ENCODE peak calls at places on chromosomes 12 and 14, in seven cellular contexts. One of them, this sample, is unnamed.

GRCh38 chr12:100574262-100575074 is 984 bp downstream of the GAS2L3 start:
- DNase-seq in IMR-90: no peak
- DNase-seq in colonic mucosa: peak; percentile 45
- DNase-seq in small intestine: peak; percentile 17
- DNase-seq in fibroblast of lung: peak; percentile 19
- DNase-seq in lung: no peak
- DNase-seq in lower lobe of right lung: peak; percentile 49
- DNase-seq in this sample: no peak

GRCh38 chr14:81211844-81212243 is 8.9 kb downstream of the GTF2A1 start:
- DNase-seq in IMR-90: peak; percentile 17
- DNase-seq in colonic mucosa: no peak
- DNase-seq in small intestine: no peak
- DNase-seq in fibroblast of lung: peak; percentile 54
- DNase-seq in lung: no peak
- DNase-seq in lower lobe of right lung: no peak
- DNase-seq in this sample: peak; percentile 11

GRCh38 chr14:49988080-49988990 is 95.5 kb downstream of the ARF6 start:
- DNase-seq in IMR-90: no peak
- DNase-seq in colonic mucosa: no peak
- DNase-seq in small intestine: no peak
- DNase-seq in fibroblast of lung: no peak
- DNase-seq in lung: no peak
- DNase-seq in lower lobe of right lung: no peak
- DNase-seq in this sample: no peak

GRCh38 chr12:13870255-13870654 is 111.1 kb downstream of the GRIN2B start:
- DNase-seq in IMR-90: no peak
- DNase-seq in colonic mucosa: no peak
- DNase-seq in small intestine: peak; percentile 8
- DNase-seq in fibroblast of lung: no peak
- DNase-seq in lung: no peak
- DNase-seq in lower lobe of right lung: no peak
- DNase-seq in this sample: no peak

GRCh38 chr14:27411021-27411420 is 813.2 kb upstream of the NOVA1 start:
- DNase-seq in IMR-90: no peak
- DNase-seq in colonic mucosa: no peak
- DNase-seq in small intestine: no peak
- DNase-seq in fibroblast of lung: no peak
- DNase-seq in lung: no peak
- DNase-seq in lower lobe of right lung: no peak
- DNase-seq in this sample: no peak

GRCh38 chr14:83309833-83310232 is 1776.2 kb upstream of the SEL1L start:
- DNase-seq in IMR-90: no peak
- DNase-seq in colonic mucosa: no peak
- DNase-seq in small intestine: no peak
- DNase-seq in fibroblast of lung: no peak
- DNase-seq in lung: no peak
- DNase-seq in lower lobe of right lung: no peak
- DNase-seq in this sample: no peak

GRCh38 chr12:17976202-17976601 is 113.8 kb downstream of the RERGL start:
- DNase-seq in IMR-90: no peak
- DNase-seq in colonic mucosa: no peak
- DNase-seq in small intestine: no peak
- DNase-seq in fibroblast of lung: no peak
- DNase-seq in lung: no peak
- DNase-seq in lower lobe of right lung: no peak
- DNase-seq in this sample: no peak

GRCh38 chr14:72666610-72667009 is 227.3 kb downstream of the DPF3 start:
- DNase-seq in IMR-90: peak; percentile 89
- DNase-seq in colonic mucosa: no peak
- DNase-seq in small intestine: no peak
- DNase-seq in fibroblast of lung: peak; percentile 61
- DNase-seq in lung: no peak
- DNase-seq in lower lobe of right lung: no peak
- DNase-seq in this sample: no peak

GRCh38 chr14:58805605-58806358 is 168.0 kb downstream of the DACT1 start:
- DNase-seq in IMR-90: peak; percentile 44
- DNase-seq in colonic mucosa: peak; percentile 37
- DNase-seq in small intestine: peak; percentile 16
- DNase-seq in fibroblast of lung: peak; percentile 63
- DNase-seq in lung: no peak
- DNase-seq in lower lobe of right lung: no peak
- DNase-seq in this sample: no peak

GRCh38 chr12:74259199-74259598 is 278.4 kb upstream of the ATXN7L3B start:
- DNase-seq in IMR-90: no peak
- DNase-seq in colonic mucosa: no peak
- DNase-seq in small intestine: no peak
- DNase-seq in fibroblast of lung: no peak
- DNase-seq in lung: no peak
- DNase-seq in lower lobe of right lung: no peak
- DNase-seq in this sample: no peak

GRCh38 chr12:100403446-100403845 is 46.6 kb downstream of the SLC17A8 start:
- DNase-seq in IMR-90: no peak
- DNase-seq in colonic mucosa: no peak
- DNase-seq in small intestine: peak; percentile 57
- DNase-seq in fibroblast of lung: peak; percentile 7
- DNase-seq in lung: no peak
- DNase-seq in lower lobe of right lung: no peak
- DNase-seq in this sample: no peak

GRCh38 chr12:93266-94005 is 26.9 kb downstream of the IQSEC3 start:
- DNase-seq in IMR-90: no peak
- DNase-seq in colonic mucosa: no peak
- DNase-seq in small intestine: no peak
- DNase-seq in fibroblast of lung: no peak
- DNase-seq in lung: no peak
- DNase-seq in lower lobe of right lung: no peak
- DNase-seq in this sample: no peak

GRCh38 chr12:46815792-46816191 is 10.0 kb downstream of the SLC38A4 start:
- DNase-seq in IMR-90: no peak
- DNase-seq in colonic mucosa: no peak
- DNase-seq in small intestine: no peak
- DNase-seq in fibroblast of lung: no peak
- DNase-seq in lung: no peak
- DNase-seq in lower lobe of right lung: no peak
- DNase-seq in this sample: no peak

GRCh38 chr12:69570000-69570516 is 15.2 kb upstream of the CCT2 start:
- DNase-seq in IMR-90: no peak
- DNase-seq in colonic mucosa: no peak
- DNase-seq in small intestine: no peak
- DNase-seq in fibroblast of lung: no peak
- DNase-seq in lung: no peak
- DNase-seq in lower lobe of right lung: no peak
- DNase-seq in this sample: no peak

GRCh38 chr12:26768611-26769603 is 64.1 kb downstream of the ITPR2 start:
- DNase-seq in IMR-90: no peak
- DNase-seq in colonic mucosa: no peak
- DNase-seq in small intestine: peak; percentile 53
- DNase-seq in fibroblast of lung: no peak
- DNase-seq in lung: no peak
- DNase-seq in lower lobe of right lung: no peak
- DNase-seq in this sample: no peak

GRCh38 chr12:21774358-21775129 is at the start of gene KCNJ8:
- DNase-seq in IMR-90: peak; percentile 50
- DNase-seq in colonic mucosa: no peak
- DNase-seq in small intestine: no peak
- DNase-seq in fibroblast of lung: peak; percentile 41
- DNase-seq in lung: peak; percentile 62
- DNase-seq in lower lobe of right lung: peak; percentile 83
- DNase-seq in this sample: no peak

GRCh38 chr12:38625306-38625705 is 280.1 kb downstream of the CPNE8 start:
- DNase-seq in IMR-90: no peak
- DNase-seq in colonic mucosa: no peak
- DNase-seq in small intestine: no peak
- DNase-seq in fibroblast of lung: no peak
- DNase-seq in lung: no peak
- DNase-seq in lower lobe of right lung: no peak
- DNase-seq in this sample: no peak

GRCh38 chr14:59507063-59507751 is 22.9 kb downstream of the JKAMP start:
- DNase-seq in IMR-90: peak; percentile 53
- DNase-seq in colonic mucosa: peak; percentile 89
- DNase-seq in small intestine: peak; percentile 70
- DNase-seq in fibroblast of lung: peak; percentile 68
- DNase-seq in lung: peak; percentile 35
- DNase-seq in lower lobe of right lung: no peak
- DNase-seq in this sample: peak; percentile 68

GRCh38 chr14:99822166-99822527 is 28.9 kb downstream of the EML1 start:
- DNase-seq in IMR-90: no peak
- DNase-seq in colonic mucosa: no peak
- DNase-seq in small intestine: no peak
- DNase-seq in fibroblast of lung: peak; percentile 7
- DNase-seq in lung: no peak
- DNase-seq in lower lobe of right lung: no peak
- DNase-seq in this sample: no peak

GRCh38 chr12:11171953-11172675 is 1.1 kb downstream of the SMIM10L1 start:
- DNase-seq in IMR-90: peak; percentile 19
- DNase-seq in colonic mucosa: no peak
- DNase-seq in small intestine: peak; percentile 17
- DNase-seq in fibroblast of lung: peak; percentile 43
- DNase-seq in lung: no peak
- DNase-seq in lower lobe of right lung: no peak
- DNase-seq in this sample: no peak

GRCh38 chr14:29273513-29273912 is 506.9 kb downstream of the FOXG1 start:
- DNase-seq in IMR-90: no peak
- DNase-seq in colonic mucosa: no peak
- DNase-seq in small intestine: no peak
- DNase-seq in fibroblast of lung: no peak
- DNase-seq in lung: no peak
- DNase-seq in lower lobe of right lung: no peak
- DNase-seq in this sample: no peak

GRCh38 chr14:67837011-67837624 is 17.5 kb downstream of the RAD51B start:
- DNase-seq in IMR-90: peak; percentile 88
- DNase-seq in colonic mucosa: peak; percentile 80
- DNase-seq in small intestine: peak; percentile 66
- DNase-seq in fibroblast of lung: peak; percentile 92
- DNase-seq in lung: peak; percentile 41
- DNase-seq in lower lobe of right lung: no peak
- DNase-seq in this sample: peak; percentile 43

GRCh38 chr12:112537710-112538396 is 119.1 kb downstream of the PTPN11 start:
- DNase-seq in IMR-90: peak; percentile 12
- DNase-seq in colonic mucosa: no peak
- DNase-seq in small intestine: no peak
- DNase-seq in fibroblast of lung: no peak
- DNase-seq in lung: peak; percentile 61
- DNase-seq in lower lobe of right lung: peak; percentile 51
- DNase-seq in this sample: peak; percentile 21

GRCh38 chr14:31921251-31921650 is 155.9 kb upstream of the ARHGAP5 start:
- DNase-seq in IMR-90: peak; percentile 22
- DNase-seq in colonic mucosa: no peak
- DNase-seq in small intestine: no peak
- DNase-seq in fibroblast of lung: no peak
- DNase-seq in lung: no peak
- DNase-seq in lower lobe of right lung: no peak
- DNase-seq in this sample: no peak

DNA sequence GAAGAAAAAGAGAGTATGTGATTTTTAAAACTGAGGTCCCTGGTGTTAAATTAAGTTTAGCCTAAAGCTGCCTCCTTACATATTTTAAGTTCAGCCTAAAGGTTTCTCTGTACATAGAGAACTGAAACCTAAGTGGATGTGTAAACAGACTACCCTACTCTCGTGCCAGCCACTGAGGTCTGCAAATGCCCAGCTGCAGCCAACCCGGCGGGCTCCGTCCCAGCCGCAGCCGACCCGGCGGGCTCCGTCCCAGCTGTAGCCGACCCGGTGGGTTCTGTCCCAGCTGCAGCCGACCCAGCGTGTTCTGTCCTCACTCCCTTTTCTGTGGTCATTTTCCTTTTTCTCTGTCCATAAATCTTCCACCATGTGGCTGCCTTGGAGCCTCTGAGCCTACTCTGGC is 97.2 kb upstream of the SFSWAP start:
- DNase-seq in IMR-90: no peak
- DNase-seq in colonic mucosa: no peak
- DNase-seq in small intestine: no peak
- DNase-seq in fibroblast of lung: no peak
- DNase-seq in lung: no peak
- DNase-seq in lower lobe of right lung: no peak
- DNase-seq in this sample: no peak
- H3K27me3 ChIP-seq in IMR-90: no peaks in the 10 kb centered on the region
- H3K27me3 ChIP-seq in colonic mucosa: no peaks in the 10 kb centered on the region
- H3K27me3 ChIP-seq in small intestine: peaks cover 2% of the 10 kb centered on the region
- H3K27me3 ChIP-seq in fibroblast of lung: no peaks in the 10 kb centered on the region
- H3K27me3 ChIP-seq in lung: no peaks in the 10 kb centered on the region
- H3K27me3 ChIP-seq in lower lobe of right lung: peaks cover 7% of the 10 kb centered on the region
- H3K27me3 ChIP-seq in this sample: peaks cover 4% of the 10 kb centered on the region

GRCh38 chr12:98399532-98399931 is 115.9 kb upstream of the TMPO start:
- DNase-seq in IMR-90: peak; percentile 78
- DNase-seq in colonic mucosa: no peak
- DNase-seq in small intestine: peak; percentile 27
- DNase-seq in fibroblast of lung: peak; percentile 63
- DNase-seq in lung: no peak
- DNase-seq in lower lobe of right lung: no peak
- DNase-seq in this sample: peak; percentile 46
- H3K27ac ChIP-seq in IMR-90: no peak overlapping the region
- H3K27ac ChIP-seq in colonic mucosa: no peak overlapping the region
- H3K27ac ChIP-seq in small intestine: no peak overlapping the region
- H3K27ac ChIP-seq in fibroblast of lung: no peak overlapping the region
- H3K27ac ChIP-seq in lung: no peak overlapping the region
- H3K27ac ChIP-seq in lower lobe of right lung: no peak overlapping the region
- H3K27ac ChIP-seq in this sample: no peak overlapping the region

DNA sequence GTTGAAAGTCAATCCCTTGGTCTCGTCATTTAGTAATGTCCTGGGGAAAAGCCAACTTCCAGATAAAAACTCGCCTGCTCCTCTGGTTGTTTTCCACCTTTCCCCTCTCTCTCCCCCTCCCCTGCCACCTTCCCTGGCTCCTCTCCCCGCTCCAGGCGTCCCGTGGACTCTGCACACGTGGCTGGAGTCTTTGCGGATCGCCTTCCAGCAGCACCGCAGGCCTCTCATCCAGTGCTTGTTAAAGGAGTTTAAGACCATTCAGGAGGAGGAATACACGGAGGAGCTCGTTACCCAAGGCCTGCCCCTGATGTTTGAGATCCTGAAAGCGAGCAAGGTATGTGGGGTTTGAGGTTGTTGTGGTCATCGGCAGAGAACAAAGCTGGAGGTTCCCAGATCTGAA is 65.8 kb upstream of the PWP1 start:
- DNase-seq in IMR-90: no peak
- DNase-seq in colonic mucosa: no peak
- DNase-seq in small intestine: no peak
- DNase-seq in fibroblast of lung: no peak
- DNase-seq in lung: no peak
- DNase-seq in lower lobe of right lung: no peak
- DNase-seq in this sample: no peak
- H3K27me3 ChIP-seq in IMR-90: peaks cover 3% of the 10 kb centered on the region
- H3K27me3 ChIP-seq in colonic mucosa: no peaks in the 10 kb centered on the region
- H3K27me3 ChIP-seq in small intestine: no peaks in the 10 kb centered on the region
- H3K27me3 ChIP-seq in fibroblast of lung: no peaks in the 10 kb centered on the region
- H3K27me3 ChIP-seq in lung: no peaks in the 10 kb centered on the region
- H3K27me3 ChIP-seq in lower lobe of right lung: no peaks in the 10 kb centered on the region
- H3K27me3 ChIP-seq in this sample: no peaks in the 10 kb centered on the region

DNA sequence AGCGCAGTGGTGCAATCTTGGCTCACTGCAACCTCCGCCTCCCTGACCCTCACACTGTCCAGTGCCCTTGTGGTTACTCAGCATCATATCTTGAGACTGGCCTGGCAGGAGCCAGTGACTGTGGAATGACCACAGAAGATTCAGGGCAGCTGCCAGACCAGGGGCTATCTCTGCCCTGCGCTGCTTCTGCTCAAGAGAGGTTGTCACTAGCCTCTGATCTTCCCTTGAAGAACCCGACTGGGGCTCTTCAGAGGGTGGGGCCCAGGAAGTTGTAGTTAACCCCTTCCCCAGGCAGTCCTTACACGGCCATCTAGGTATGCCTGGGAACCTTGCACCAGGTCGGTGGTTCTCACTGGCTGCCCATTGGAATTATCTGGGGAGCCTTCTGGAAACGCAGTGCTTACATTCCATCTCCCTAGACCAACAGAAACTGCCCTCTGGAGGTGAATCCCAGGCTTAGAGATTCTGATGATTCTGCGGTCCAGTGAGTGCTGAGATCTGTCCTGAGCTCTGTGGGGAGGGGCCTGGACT is 41.4 kb downstream of the PLEKHG3 start:
- DNase-seq in IMR-90: peak; percentile 43
- DNase-seq in colonic mucosa: no peak
- DNase-seq in small intestine: no peak
- DNase-seq in fibroblast of lung: peak; percentile 28
- DNase-seq in lung: no peak
- DNase-seq in lower lobe of right lung: no peak
- DNase-seq in this sample: no peak
- H3K27ac ChIP-seq in IMR-90: no peak overlapping the region
- H3K27ac ChIP-seq in colonic mucosa: no peak overlapping the region
- H3K27ac ChIP-seq in small intestine: no peak overlapping the region
- H3K27ac ChIP-seq in fibroblast of lung: no peak overlapping the region
- H3K27ac ChIP-seq in lung: no peak overlapping the region
- H3K27ac ChIP-seq in lower lobe of right lung: no peak overlapping the region
- H3K27ac ChIP-seq in this sample: no peak overlapping the region